ENCODE peak calls at places on chromosomes 1 and 21, in eight cellular contexts. One of them, this sample, is unnamed.

GRCh38 chr21:38628426-38628825 is 130.1 kb upstream of the ERG start:
- DNase-seq in stimulated activated naive CD4-positive, alpha-beta T cell: no peak
- DNase-seq in D341Med: no peak
- DNase-seq in stimulated activated effector memory CD8-positive, alpha-beta T cell treated with anti-CD3 and anti-CD28 coated beads, Interleukin-12 subunit alpha, Interleukin-12 subunit beta, amount 100 ng/mL, for 72 hours: no peak
- DNase-seq in amygdala: no peak
- DNase-seq in AG08395: no peak
- DNase-seq in T-helper 1 cell: no peak
- DNase-seq in GM13977: no peak
- DNase-seq in this sample: no peak

GRCh38 chr1:169928438-169929209 is 34.9 kb upstream of the SCYL3 start:
- DNase-seq in T-helper 1 cell: no peak
- DNase-seq in stimulated activated effector memory CD8-positive, alpha-beta T cell treated with anti-CD3 and anti-CD28 coated beads, Interleukin-12 subunit alpha, Interleukin-12 subunit beta, amount 100 ng/mL, for 72 hours: no peak
- DNase-seq in stimulated activated naive CD4-positive, alpha-beta T cell: no peak
- DNase-seq in D341Med: peak
- DNase-seq in AG08395: peak
- DNase-seq in GM13977: no peak
- DNase-seq in amygdala: no peak
- DNase-seq in this sample: peak

GRCh38 chr1:31310131-31310530 is 13.3 kb downstream of the ZCCHC17 start:
- DNase-seq in D341Med: no peak
- DNase-seq in stimulated activated naive CD4-positive, alpha-beta T cell: no peak
- DNase-seq in GM13977: no peak
- DNase-seq in T-helper 1 cell: no peak
- DNase-seq in stimulated activated effector memory CD8-positive, alpha-beta T cell treated with anti-CD3 and anti-CD28 coated beads, Interleukin-12 subunit alpha, Interleukin-12 subunit beta, amount 100 ng/mL, for 72 hours: no peak
- DNase-seq in amygdala: no peak
- DNase-seq in AG08395: peak
- DNase-seq in this sample: no peak

GRCh38 chr21:35635994-35636393 is 424.3 kb downstream of the SETD4 start:
- DNase-seq in GM13977: no peak
- DNase-seq in stimulated activated effector memory CD8-positive, alpha-beta T cell treated with anti-CD3 and anti-CD28 coated beads, Interleukin-12 subunit alpha, Interleukin-12 subunit beta, amount 100 ng/mL, for 72 hours: no peak
- DNase-seq in T-helper 1 cell: no peak
- DNase-seq in D341Med: no peak
- DNase-seq in AG08395: no peak
- DNase-seq in amygdala: no peak
- DNase-seq in stimulated activated naive CD4-positive, alpha-beta T cell: no peak
- DNase-seq in this sample: no peak

GRCh38 chr1:51535006-51535592 is 16.0 kb upstream of the EPS15 start:
- DNase-seq in AG08395: peak
- DNase-seq in stimulated activated effector memory CD8-positive, alpha-beta T cell treated with anti-CD3 and anti-CD28 coated beads, Interleukin-12 subunit alpha, Interleukin-12 subunit beta, amount 100 ng/mL, for 72 hours: no peak
- DNase-seq in GM13977: no peak
- DNase-seq in amygdala: peak
- DNase-seq in T-helper 1 cell: no peak
- DNase-seq in D341Med: peak
- DNase-seq in stimulated activated naive CD4-positive, alpha-beta T cell: no peak
- DNase-seq in this sample: peak

GRCh38 chr1:211703812-211704566 is 28.6 kb upstream of the NEK2 start:
- DNase-seq in amygdala: peak
- DNase-seq in T-helper 1 cell: no peak
- DNase-seq in stimulated activated naive CD4-positive, alpha-beta T cell: no peak
- DNase-seq in D341Med: no peak
- DNase-seq in GM13977: no peak
- DNase-seq in AG08395: no peak
- DNase-seq in stimulated activated effector memory CD8-positive, alpha-beta T cell treated with anti-CD3 and anti-CD28 coated beads, Interleukin-12 subunit alpha, Interleukin-12 subunit beta, amount 100 ng/mL, for 72 hours: no peak
- DNase-seq in this sample: no peak

GRCh38 chr1:209647212-209647611 is 5.0 kb downstream of the LAMB3 start:
- DNase-seq in D341Med: no peak
- DNase-seq in amygdala: no peak
- DNase-seq in stimulated activated naive CD4-positive, alpha-beta T cell: no peak
- DNase-seq in AG08395: no peak
- DNase-seq in GM13977: no peak
- DNase-seq in stimulated activated effector memory CD8-positive, alpha-beta T cell treated with anti-CD3 and anti-CD28 coated beads, Interleukin-12 subunit alpha, Interleukin-12 subunit beta, amount 100 ng/mL, for 72 hours: no peak
- DNase-seq in T-helper 1 cell: no peak
- DNase-seq in this sample: peak

GRCh38 chr1:175873290-175873689 is 129.9 kb upstream of the TNR start:
- DNase-seq in stimulated activated naive CD4-positive, alpha-beta T cell: no peak
- DNase-seq in D341Med: no peak
- DNase-seq in GM13977: peak
- DNase-seq in AG08395: no peak
- DNase-seq in T-helper 1 cell: no peak
- DNase-seq in amygdala: no peak
- DNase-seq in stimulated activated effector memory CD8-positive, alpha-beta T cell treated with anti-CD3 and anti-CD28 coated beads, Interleukin-12 subunit alpha, Interleukin-12 subunit beta, amount 100 ng/mL, for 72 hours: no peak
- DNase-seq in this sample: no peak

GRCh38 chr1:109969430-109969829 is 15.1 kb upstream of the AHCYL1 start:
- DNase-seq in T-helper 1 cell: no peak
- DNase-seq in D341Med: no peak
- DNase-seq in stimulated activated naive CD4-positive, alpha-beta T cell: no peak
- DNase-seq in AG08395: peak
- DNase-seq in stimulated activated effector memory CD8-positive, alpha-beta T cell treated with anti-CD3 and anti-CD28 coated beads, Interleukin-12 subunit alpha, Interleukin-12 subunit beta, amount 100 ng/mL, for 72 hours: no peak
- DNase-seq in GM13977: no peak
- DNase-seq in amygdala: no peak
- DNase-seq in this sample: peak

GRCh38 chr1:185961664-185962063 is 227.5 kb downstream of the HMCN1 start:
- DNase-seq in GM13977: no peak
- DNase-seq in amygdala: no peak
- DNase-seq in stimulated activated effector memory CD8-positive, alpha-beta T cell treated with anti-CD3 and anti-CD28 coated beads, Interleukin-12 subunit alpha, Interleukin-12 subunit beta, amount 100 ng/mL, for 72 hours: no peak
- DNase-seq in AG08395: no peak
- DNase-seq in D341Med: no peak
- DNase-seq in T-helper 1 cell: no peak
- DNase-seq in stimulated activated naive CD4-positive, alpha-beta T cell: no peak
- DNase-seq in this sample: no peak

GRCh38 chr1:25020851-25021585 is 90.9 kb upstream of the RUNX3 start:
- DNase-seq in AG08395: no peak
- DNase-seq in T-helper 1 cell: no peak
- DNase-seq in D341Med: no peak
- DNase-seq in stimulated activated naive CD4-positive, alpha-beta T cell: no peak
- DNase-seq in GM13977: no peak
- DNase-seq in stimulated activated effector memory CD8-positive, alpha-beta T cell treated with anti-CD3 and anti-CD28 coated beads, Interleukin-12 subunit alpha, Interleukin-12 subunit beta, amount 100 ng/mL, for 72 hours: no peak
- DNase-seq in amygdala: no peak
- DNase-seq in this sample: no peak

GRCh38 chr1:31795801-31796621 is 19.8 kb downstream of the SPOCD1 start:
- DNase-seq in D341Med: peak
- DNase-seq in AG08395: peak
- DNase-seq in stimulated activated naive CD4-positive, alpha-beta T cell: no peak
- DNase-seq in GM13977: no peak
- DNase-seq in stimulated activated effector memory CD8-positive, alpha-beta T cell treated with anti-CD3 and anti-CD28 coated beads, Interleukin-12 subunit alpha, Interleukin-12 subunit beta, amount 100 ng/mL, for 72 hours: no peak
- DNase-seq in amygdala: peak
- DNase-seq in T-helper 1 cell: no peak
- DNase-seq in this sample: no peak

GRCh38 chr1:45012639-45013278 is 705 bp downstream of the UROD start:
- DNase-seq in GM13977: no peak
- DNase-seq in T-helper 1 cell: no peak
- DNase-seq in stimulated activated effector memory CD8-positive, alpha-beta T cell treated with anti-CD3 and anti-CD28 coated beads, Interleukin-12 subunit alpha, Interleukin-12 subunit beta, amount 100 ng/mL, for 72 hours: no peak
- DNase-seq in D341Med: peak
- DNase-seq in stimulated activated naive CD4-positive, alpha-beta T cell: no peak
- DNase-seq in amygdala: peak
- DNase-seq in AG08395: peak
- DNase-seq in this sample: no peak